ENCODE peak calls at places on chromosomes 2 and 18, in four cellular contexts. A is adrenal gland, H is B cell, B is colonic mucosa. K is an unnamed sample.

GRCh38 chr2:220120004-220120403 is 492.6 kb downstream of the SLC4A3 start:
- DNase-seq in A (no peak), H (no peak), B (no peak), K (no peak)

GRCh38 chr18:32548688-32549087 is 78.0 kb upstream of the GAREM1 start:
- DNase-seq in A (no peak), H (no peak), B (no peak), K (no peak)

GRCh38 chr2:152445375-152445774 is 110.4 kb downstream of the FMNL2 start:
- DNase-seq in A (no peak), H (no peak), B (no peak), K (no peak)

GRCh38 chr18:63422862-63423304 is 607 bp upstream of the VPS4B start:
- DNase-seq in A (no peak), H (no peak), B (no peak), K (no peak)

GRCh38 chr2:190069936-190070696 is 7.6 kb upstream of the MSTN start:
- DNase-seq in A (peak), H (peak), B (peak), K (no peak)

GRCh38 chr2:108583903-108584520 is 49.7 kb downstream of the LIMS1 start:
- DNase-seq in A (peak), H (peak), B (peak), K (no peak)

GRCh38 chr2:83459456-83459855 is 999.6 kb downstream of the SUCLG1 start:
- DNase-seq in A (no peak), H (no peak), B (no peak), K (no peak)

GRCh38 chr18:37889963-37890362 is 324.4 kb upstream of the CELF4 start:
- DNase-seq in A (no peak), H (no peak), B (no peak), K (no peak)

GRCh38 chr2:71786291-71787107 is 333.1 kb downstream of the DYSF start:
- DNase-seq in A (no peak), H (no peak), B (peak), K (no peak)

GRCh38 chr2:165432234-165432966 is 37.1 kb upstream of the CSRNP3 start:
- DNase-seq in A (no peak), H (no peak), B (no peak), K (no peak)

GRCh38 chr2:100012575-100012974 is 129.8 kb downstream of the AFF3 start:
- DNase-seq in A (no peak), H (no peak), B (no peak), K (no peak)

GRCh38 chr2:100011272-100011711 is 131.1 kb downstream of the AFF3 start:
- DNase-seq in A (no peak), H (no peak), B (no peak), K (no peak)

GRCh38 chr2:100016756-100017155 is 125.6 kb downstream of the AFF3 start:
- DNase-seq in A (no peak), H (no peak), B (no peak), K (no peak)

GRCh38 chr2:100015849-100016248 is 126.5 kb downstream of the AFF3 start:
- DNase-seq in A (no peak), H (no peak), B (no peak), K (no peak)

DNA sequence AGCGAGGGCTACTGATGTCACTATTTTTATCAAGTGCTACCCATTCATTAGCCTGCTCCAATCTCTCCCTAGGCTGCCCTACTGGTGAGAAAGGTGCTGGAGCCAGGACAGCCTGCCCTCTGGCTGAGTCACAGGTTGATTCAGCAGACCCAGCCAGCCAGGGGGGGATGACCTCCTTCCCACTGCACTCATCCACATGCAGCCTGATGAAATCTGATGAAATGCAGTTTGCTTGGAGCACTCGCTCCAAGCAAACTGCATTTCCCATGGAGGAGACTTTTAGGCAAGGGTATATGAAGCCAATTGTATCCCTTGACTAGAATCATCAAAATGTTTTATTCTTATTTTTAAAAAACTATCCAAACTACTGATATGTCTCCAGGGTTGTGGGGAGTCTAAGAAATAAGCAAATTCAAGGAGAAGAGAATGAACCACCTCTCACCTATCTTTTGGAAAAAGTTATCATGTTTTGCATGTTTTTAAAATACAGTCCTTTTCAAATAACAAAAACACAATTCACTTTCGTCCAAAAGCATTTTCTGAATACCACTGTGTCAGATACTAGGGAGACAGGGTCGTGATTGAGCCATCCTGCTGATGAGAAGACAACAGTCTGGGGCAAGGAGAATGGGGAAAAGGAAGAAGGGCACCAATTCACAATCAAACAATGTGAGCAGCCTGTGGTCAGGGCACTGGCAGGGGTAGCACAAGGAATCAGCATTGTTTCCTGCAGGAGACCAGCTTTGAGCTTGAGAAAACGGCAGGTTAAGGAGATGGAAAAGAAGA is 128.3 kb downstream of the AFF3 start:
- DNase-seq in A (peak), H (no peak), B (no peak), K (no peak)
- TF ChIP-seq CTCF in A (peak), H (no peak), B (no peak), K (no peak)

GRCh38 chr2:159939946-159940345 is 122.5 kb downstream of the PLA2R1 start:
- DNase-seq in A (no peak), H (peak), B (no peak), K (no peak)
- TF ChIP-seq CTCF in A (no peak), H (peak), B (no peak), K (no peak)

GRCh38 chr2:218073185-218073584 is 4.1 kb downstream of the RUFY4 start:
- DNase-seq in A (no peak), H (no peak), B (no peak), K (no peak)
- TF ChIP-seq CTCF in A (no peak), H (no peak), B (no peak), K (no peak)

GRCh38 chr2:180985771-180986395 is 5.5 kb downstream of the UBE2E3 start:
- DNase-seq in A (no peak), H (no peak), B (no peak), K (no peak)

GRCh38 chr2:180980943-180981898 is 816 bp downstream of the UBE2E3 start:
- DNase-seq in A (peak), H (peak), B (peak), K (peak)

GRCh38 chr2:180987146-180987545 is 6.7 kb downstream of the UBE2E3 start:
- DNase-seq in A (no peak), H (no peak), B (no peak), K (no peak)

GRCh38 chr2:180980185-180980942 is at the start of gene UBE2E3:
- DNase-seq in A (peak), H (peak), B (peak), K (peak)

DNA sequence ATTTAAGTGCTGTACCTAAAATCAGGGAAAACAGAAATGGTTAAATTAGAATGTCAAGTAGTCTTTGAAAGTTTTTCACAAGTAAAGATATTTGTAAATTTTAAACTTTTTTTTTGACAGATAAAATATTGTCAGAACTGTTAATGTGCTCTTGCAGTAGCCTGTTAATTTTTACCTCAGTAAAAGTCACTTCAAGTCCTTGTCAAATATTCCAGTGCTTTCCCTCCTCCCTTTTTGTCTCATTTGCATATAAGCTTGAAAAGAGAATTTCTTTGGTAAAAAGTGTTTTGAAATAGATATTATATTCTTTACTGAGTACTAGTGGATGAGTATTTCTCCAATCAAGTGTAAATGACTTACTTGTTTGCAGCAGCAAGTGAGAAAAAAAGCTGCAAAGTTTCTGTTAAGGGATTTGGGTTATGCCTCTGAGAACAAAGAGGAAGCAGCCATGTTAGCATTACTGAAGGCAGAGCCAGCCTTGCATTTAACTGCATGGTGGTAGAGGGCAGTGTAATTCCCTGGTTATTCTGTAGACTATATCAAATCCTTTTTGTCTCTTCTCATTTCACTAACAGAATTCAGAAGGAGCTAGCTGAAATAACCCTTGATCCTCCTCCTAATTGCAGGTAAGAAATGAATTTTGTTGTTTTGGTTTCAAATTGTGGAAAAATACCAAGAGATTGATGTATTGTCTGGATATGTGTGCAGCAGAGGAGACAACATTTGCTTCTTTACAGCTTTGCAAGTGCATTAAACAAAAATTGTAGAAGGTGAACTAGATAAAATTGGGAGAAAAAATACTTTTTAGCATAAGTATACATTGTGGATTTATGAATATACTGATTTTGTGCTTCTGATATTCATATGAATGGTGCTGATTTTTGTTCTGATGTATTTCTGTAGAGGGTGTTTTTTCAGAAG is 3.3 kb downstream of the UBE2E3 start:
- DNase-seq in A (peak), H (peak), B (peak), K (no peak)
- TF ChIP-seq CTCF in A (no peak), H (peak), B (no peak), K (no peak)

DNA sequence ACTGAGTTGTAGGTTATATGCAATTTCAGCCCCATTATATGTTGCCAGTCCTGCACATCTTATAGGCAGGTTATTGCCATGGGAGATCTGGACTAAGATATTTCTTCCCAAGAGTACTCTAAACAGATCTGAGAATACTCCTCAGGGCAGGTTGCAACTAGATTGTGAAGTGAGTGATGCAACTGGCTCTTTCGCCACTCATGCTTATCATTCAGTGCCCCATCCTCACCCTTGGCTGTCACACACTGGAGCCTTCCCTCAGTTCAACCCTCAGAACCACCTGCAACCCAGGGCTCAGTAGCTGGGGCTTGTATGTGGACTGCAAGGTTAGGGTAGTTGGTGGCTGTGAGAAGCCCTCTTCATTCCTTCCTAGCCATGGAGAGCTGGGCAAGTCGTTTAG is 14.1 kb downstream of the MERTK start:
- DNase-seq in A (no peak), H (no peak), B (no peak), K (no peak)
- TF ChIP-seq CTCF in A (no peak), H (no peak), B (no peak), K (no peak)